ENCODE peak calls at places on chromosome 7, in six cellular contexts. J is GM04504, R is cardiac septum, F is spleen, Z is right atrium auricular region, N is C1 segment of cervical spinal cord. G is an unnamed sample.

GRCh38 chr7:112668561-112668960 is 121.6 kb downstream of the TMEM168 start:
- DNase-seq in J (no peak), R (no peak), F (no peak), Z (no peak), N (no peak), G (no peak)

GRCh38 chr7:93890464-93891068 is at the start of gene TFPI2:
- DNase-seq in J (no peak), R (no peak), F (peak), Z (no peak), N (no peak), G (no peak)

GRCh38 chr7:17422966-17423365 is 124.5 kb downstream of the AHR start:
- DNase-seq in J (no peak), R (no peak), F (no peak), Z (no peak), N (no peak), G (no peak)

GRCh38 chr7:74101061-74101681 is 17.6 kb downstream of the LIMK1 start:
- DNase-seq in J (no peak), R (no peak), F (no peak), Z (no peak), N (no peak), G (no peak)

GRCh38 chr7:2729893-2730716 is 42.1 kb downstream of the AMZ1 start:
- DNase-seq in J (no peak), R (peak), F (peak), Z (no peak), N (no peak), G (peak)

GRCh38 chr7:130486963-130487324 is 4.9 kb upstream of the MEST start:
- DNase-seq in J (no peak), R (no peak), F (no peak), Z (no peak), N (no peak), G (no peak)

GRCh38 chr7:24054231-24054630 is 229.8 kb upstream of the NPY start:
- DNase-seq in J (no peak), R (no peak), F (no peak), Z (no peak), N (no peak), G (no peak)

GRCh38 chr7:114659409-114659808 is 244.8 kb downstream of the FOXP2 start:
- DNase-seq in J (no peak), R (no peak), F (no peak), Z (no peak), N (no peak), G (no peak)

GRCh38 chr7:109111086-109111485 is 541.4 kb downstream of the DNAJB9 start:
- DNase-seq in J (no peak), R (no peak), F (no peak), Z (no peak), N (no peak), G (no peak)

GRCh38 chr7:101728888-101729883 is 88.2 kb upstream of the CUX1 start:
- DNase-seq in J (no peak), R (no peak), F (no peak), Z (no peak), N (no peak), G (no peak)

GRCh38 chr7:20351901-20352300 is 21.2 kb downstream of the ITGB8 start:
- DNase-seq in J (no peak), R (no peak), F (no peak), Z (no peak), N (no peak), G (no peak)

GRCh38 chr7:51198654-51199053 is 118.0 kb downstream of the COBL start:
- DNase-seq in J (no peak), R (no peak), F (no peak), Z (no peak), N (no peak), G (no peak)

GRCh38 chr7:77426521-77427051 is 10.4 kb upstream of the GSAP start:
- DNase-seq in J (no peak), R (no peak), F (no peak), Z (no peak), N (no peak), G (no peak)

GRCh38 chr7:539731-540411 is 20.2 kb upstream of the PDGFA start:
- DNase-seq in J (no peak), R (no peak), F (no peak), Z (no peak), N (no peak), G (no peak)

GRCh38 chr7:70353948-70354335 is 755.7 kb downstream of the AUTS2 start:
- DNase-seq in J (no peak), R (no peak), F (no peak), Z (no peak), N (no peak), G (no peak)

GRCh38 chr7:113801751-113802150 is 117.1 kb downstream of the PPP1R3A start:
- DNase-seq in J (no peak), R (no peak), F (no peak), Z (no peak), N (no peak), G (no peak)

GRCh38 chr7:71682841-71683341 is 550.9 kb downstream of the GALNT17 start:
- DNase-seq in J (no peak), R (no peak), F (no peak), Z (no peak), N (no peak), G (no peak)

GRCh38 chr7:16598015-16598414 is 47.5 kb downstream of the ANKMY2 start:
- DNase-seq in J (no peak), R (no peak), F (no peak), Z (no peak), N (no peak), G (no peak)

GRCh38 chr7:69739906-69740545 is 141.8 kb downstream of the AUTS2 start:
- DNase-seq in J (peak), R (no peak), F (no peak), Z (peak), N (no peak), G (peak)

GRCh38 chr7:130409067-130409721 is 28.9 kb downstream of the CPA1 start:
- DNase-seq in J (no peak), R (no peak), F (no peak), Z (no peak), N (no peak), G (no peak)

GRCh38 chr7:94510582-94511456 is 1.2 kb downstream of the CASD1 start:
- DNase-seq in J (peak), R (no peak), F (no peak), Z (no peak), N (no peak), G (peak)

GRCh38 chr7:7151285-7151684 is 31.1 kb upstream of the C1GALT1 start:
- DNase-seq in J (no peak), R (no peak), F (no peak), Z (no peak), N (no peak), G (no peak)

GRCh38 chr7:135994466-135995205 is 17.5 kb upstream of the MTPN start:
- DNase-seq in J (no peak), R (no peak), F (no peak), Z (no peak), N (no peak), G (no peak)

GRCh38 chr7:33883566-33883965 is 21.8 kb upstream of the BMPER start:
- DNase-seq in J (no peak), R (no peak), F (no peak), Z (no peak), N (no peak), G (no peak)

GRCh38 chr7:156614434-156615264 is 25.9 kb upstream of the RNF32 start:
- DNase-seq in J (no peak), R (no peak), F (no peak), Z (no peak), N (no peak), G (no peak)

GRCh38 chr7:96076350-96076707 is 245.6 kb downstream of the SLC25A13 start:
- DNase-seq in J (no peak), R (no peak), F (no peak), Z (no peak), N (no peak), G (no peak)

GRCh38 chr7:26162431-26162830 is 10.4 kb downstream of the NFE2L3 start:
- DNase-seq in J (no peak), R (no peak), F (no peak), Z (no peak), N (no peak), G (no peak)

GRCh38 chr7:107659666-107660065 is 962 bp upstream of the SLC26A4 start:
- DNase-seq in J (peak), R (no peak), F (no peak), Z (no peak), N (no peak), G (no peak)

GRCh38 chr7:151312831-151313809 is 28.5 kb upstream of the NUB1 start:
- DNase-seq in J (no peak), R (no peak), F (no peak), Z (no peak), N (no peak), G (no peak)

GRCh38 chr7:30135551-30136271 is 925 bp downstream of the MTURN start:
- DNase-seq in J (peak), R (peak), F (peak), Z (peak), N (peak), G (peak)

GRCh38 chr7:30843741-30844482 is 67.7 kb upstream of the AQP1 start:
- DNase-seq in J (no peak), R (peak), F (peak), Z (no peak), N (no peak), G (no peak)

GRCh38 chr7:23018747-23019146 is 4.8 kb upstream of the HYCC1 start:
- DNase-seq in J (no peak), R (no peak), F (no peak), Z (no peak), N (no peak), G (no peak)

GRCh38 chr7:83271212-83272099 is 108.8 kb upstream of the PCLO start:
- DNase-seq in J (peak), R (no peak), F (no peak), Z (no peak), N (no peak), G (no peak)

GRCh38 chr7:140440593-140440992 is 36.7 kb downstream of the RAB19 start:
- DNase-seq in J (no peak), R (no peak), F (no peak), Z (no peak), N (no peak), G (no peak)

GRCh38 chr7:101933685-101934084 is 116.3 kb downstream of the CUX1 start:
- DNase-seq in J (no peak), R (no peak), F (no peak), Z (no peak), N (no peak), G (no peak)

GRCh38 chr7:123916240-123916724 is 8.8 kb upstream of the SPAM1 start:
- DNase-seq in J (peak), R (no peak), F (no peak), Z (no peak), N (no peak), G (no peak)

GRCh38 chr7:2777898-2778535 is 66.1 kb downstream of the GNA12 start:
- DNase-seq in J (no peak), R (no peak), F (no peak), Z (no peak), N (no peak), G (no peak)